ENCODE peak calls at places on chromosome 6, in eight cellular contexts. F is mesothelial cell of epicardium; Z is NCI-H2029 treated with DMSO at 0.1 percent for 48 hours; V is naive thymus-derived CD8-positive, alpha-beta T cell; C is effector memory CD4-positive, alpha-beta T cell; O is HEK293T; H is stimulated activated CD4-positive, alpha-beta T cell treated with anti-CD3 and anti-CD28 coated beads, Interleukin-2, amount 100 ng/mL, for 48 hours; B is cardiac fibroblast. G is an unnamed sample.
A peak's percentile ranks its signal among the peaks of the same experiment; 100 is the strongest.

GRCh38 chr6:37222125-37222967 is 35.2 kb upstream of the TBC1D22B start:
- DNase-seq in F (peak; percentile 61), Z (peak; percentile 98), V (peak; percentile 65), C (peak; percentile 24), O (peak; percentile 89), H (peak; percentile 64), B (peak; percentile 91), G (peak; percentile 64)

GRCh38 chr6:158861686-158862381 is 42.7 kb upstream of the EZR start:
- DNase-seq in F (no peak), Z (peak; percentile 87), V (no peak), C (no peak), O (no peak), H (no peak), B (no peak), G (no peak)

GRCh38 chr6:4912559-4912958 is 91.3 kb downstream of the RPP40 start:
- DNase-seq in F (no peak), Z (no peak), V (no peak), C (no peak), O (no peak), H (no peak), B (no peak), G (no peak)

GRCh38 chr6:32085759-32086458 is 23.2 kb downstream of the TNXB start:
- DNase-seq in F (no peak), Z (no peak), V (no peak), C (no peak), O (no peak), H (no peak), B (no peak), G (no peak)

GRCh38 chr6:30074331-30075093 is 1.1 kb downstream of the RNF39 start:
- DNase-seq in F (no peak), Z (no peak), V (no peak), C (no peak), O (no peak), H (no peak), B (no peak), G (peak; percentile 69)

GRCh38 chr6:25404693-25405169 is 125.6 kb downstream of the CARMIL1 start:
- DNase-seq in F (no peak), Z (no peak), V (peak; percentile 16), C (no peak), O (no peak), H (peak; percentile 15), B (no peak), G (no peak)

GRCh38 chr6:37276916-37277509 is 19.1 kb upstream of the TMEM217 start:
- DNase-seq in F (no peak), Z (no peak), V (no peak), C (no peak), O (no peak), H (no peak), B (no peak), G (no peak)

GRCh38 chr6:15853259-15853658 is 190.4 kb upstream of the DTNBP1 start:
- DNase-seq in F (no peak), Z (no peak), V (no peak), C (no peak), O (no peak), H (no peak), B (no peak), G (no peak)

GRCh38 chr6:31304683-31305082 is 32.8 kb upstream of the HLA-C start:
- DNase-seq in F (no peak), Z (no peak), V (no peak), C (no peak), O (no peak), H (no peak), B (no peak), G (no peak)

GRCh38 chr6:131966443-131966842 is 15.3 kb upstream of the CCN2 start:
- DNase-seq in F (no peak), Z (no peak), V (no peak), C (no peak), O (peak; percentile 23), H (no peak), B (peak; percentile 61), G (no peak)

GRCh38 chr6:77511860-77512259 is 48.6 kb upstream of the HTR1B start:
- DNase-seq in F (no peak), Z (no peak), V (no peak), C (no peak), O (no peak), H (no peak), B (no peak), G (no peak)

GRCh38 chr6:122014961-122015360 is 384.5 kb upstream of the HSF2 start:
- DNase-seq in F (no peak), Z (no peak), V (no peak), C (no peak), O (no peak), H (no peak), B (peak; percentile 42), G (no peak)

GRCh38 chr6:124963416-124964083 is 1.3 kb downstream of the RNF217 start:
- DNase-seq in F (no peak), Z (no peak), V (no peak), C (no peak), O (peak; percentile 28), H (no peak), B (peak; percentile 56), G (no peak)

GRCh38 chr6:69220293-69220847 is 576.4 kb downstream of the LMBRD1 start:
- DNase-seq in F (no peak), Z (no peak), V (no peak), C (no peak), O (no peak), H (no peak), B (no peak), G (no peak)

GRCh38 chr6:152723398-152723797 is 25.7 kb downstream of the MYCT1 start:
- DNase-seq in F (no peak), Z (no peak), V (no peak), C (no peak), O (no peak), H (no peak), B (peak; percentile 46), G (no peak)

GRCh38 chr6:157273756-157274088 is 49.6 kb downstream of the TMEM242 start:
- DNase-seq in F (no peak), Z (no peak), V (peak; percentile 79), C (peak; percentile 44), O (peak; percentile 82), H (peak; percentile 46), B (no peak), G (no peak)

GRCh38 chr6:144353871-144354314 is 68.8 kb downstream of the UTRN start:
- DNase-seq in F (no peak), Z (no peak), V (no peak), C (peak; percentile 24), O (no peak), H (no peak), B (no peak), G (no peak)

GRCh38 chr6:53615633-53616449 is 49.7 kb downstream of the KLHL31 start:
- DNase-seq in F (no peak), Z (no peak), V (no peak), C (no peak), O (no peak), H (no peak), B (peak; percentile 14), G (no peak)

GRCh38 chr6:1856381-1856780 is 246.7 kb downstream of the FOXC1 start:
- DNase-seq in F (no peak), Z (peak; percentile 88), V (no peak), C (no peak), O (no peak), H (no peak), B (peak; percentile 50), G (no peak)

GRCh38 chr6:21263531-21264287 is 329.8 kb upstream of the SOX4 start:
- DNase-seq in F (no peak), Z (peak; percentile 91), V (no peak), C (no peak), O (peak; percentile 55), H (no peak), B (no peak), G (no peak)

GRCh38 chr6:36028887-36029324 is 1.3 kb downstream of the MAPK14 start:
- DNase-seq in F (no peak), Z (peak; percentile 12), V (peak; percentile 56), C (peak; percentile 29), O (no peak), H (peak; percentile 49), B (peak; percentile 91), G (no peak)

GRCh38 chr6:33665957-33666356 is 44.8 kb downstream of the ITPR3 start:
- DNase-seq in F (no peak), Z (no peak), V (no peak), C (no peak), O (no peak), H (no peak), B (no peak), G (no peak)

GRCh38 chr6:35970181-35970580 is 49.3 kb upstream of the SRPK1 start:
- DNase-seq in F (no peak), Z (no peak), V (no peak), C (no peak), O (no peak), H (no peak), B (peak; percentile 75), G (no peak)

GRCh38 chr6:118509009-118509617 is 39.0 kb upstream of the PLN start:
- DNase-seq in F (no peak), Z (peak; percentile 41), V (no peak), C (no peak), O (peak; percentile 14), H (no peak), B (peak; percentile 62), G (no peak)

GRCh38 chr6:24313477-24314141 is 44.2 kb downstream of the DCDC2 start:
- DNase-seq in F (no peak), Z (no peak), V (no peak), C (no peak), O (no peak), H (no peak), B (peak; percentile 86), G (no peak)

GRCh38 chr6:104601008-104601745 is 258.5 kb downstream of the HACE1 start:
- DNase-seq in F (no peak), Z (no peak), V (no peak), C (no peak), O (no peak), H (no peak), B (peak; percentile 74), G (no peak)

GRCh38 chr6:39904946-39905639 is 29.2 kb downstream of the MOCS1 start:
- DNase-seq in F (no peak), Z (no peak), V (no peak), C (no peak), O (no peak), H (no peak), B (no peak), G (no peak)

GRCh38 chr6:169981051-169981450 is 229.6 kb downstream of the ERMARD start:
- DNase-seq in F (no peak), Z (no peak), V (no peak), C (no peak), O (no peak), H (no peak), B (no peak), G (no peak)

GRCh38 chr6:69756907-69757306 is 39.9 kb downstream of the LMBRD1 start:
- DNase-seq in F (no peak), Z (no peak), V (no peak), C (no peak), O (no peak), H (no peak), B (no peak), G (no peak)

GRCh38 chr6:53547166-53547814 is 2.4 kb upstream of the GCLC start:
- DNase-seq in F (no peak), Z (no peak), V (no peak), C (no peak), O (no peak), H (no peak), B (no peak), G (no peak)

GRCh38 chr6:72290620-72291019 is 331.2 kb upstream of the KCNQ5 start:
- DNase-seq in F (no peak), Z (no peak), V (no peak), C (no peak), O (no peak), H (no peak), B (no peak), G (no peak)